ENCODE peak calls at places on chromosomes 3 and 15, in nine cellular contexts. E, Z, Y, B, I, F, N, P and X are unnamed samples. For H3K4me1, the result is how much of the 10 kb centered on the place peaks cover.

GRCh38 chr3:50190921-50191660 is at the start of gene GNAT1:
- DNase-seq in F (no peak), I (no peak), Z (no peak), N (no peak), B (no peak), E (no peak), P (no peak), Y (no peak), X (no peak)

GRCh38 chr3:8607285-8608040 is 37.1 kb downstream of the SSUH2 start:
- DNase-seq in P (peak), E (peak), B (no peak), F (no peak), N (no peak), I (no peak), Y (no peak), Z (peak), X (no peak)

GRCh38 chr3:195905970-195906864 is 2.1 kb downstream of the TNK2 start:
- DNase-seq in F (peak), B (no peak), Y (peak), Z (no peak), I (no peak), E (no peak), P (peak), N (no peak), X (no peak)

GRCh38 chr3:106635271-106635670 is 742.0 kb upstream of the CCDC54 start:
- DNase-seq in F (no peak), N (no peak), Z (no peak), I (no peak), B (peak), E (no peak), P (peak), Y (no peak), X (no peak)

GRCh38 chr3:60047426-60048200 is 997.8 kb upstream of the CFAP20DC start:
- DNase-seq in N (no peak), P (no peak), E (no peak), Z (no peak), I (no peak), F (no peak), Y (no peak), B (no peak), X (no peak)

GRCh38 chr3:101611023-101611422 is 37.0 kb downstream of the PCNP start:
- DNase-seq in Z (no peak), N (no peak), I (no peak), F (no peak), E (no peak), Y (no peak), B (no peak), P (no peak), X (no peak)

GRCh38 chr3:187943677-187944390 is 198.6 kb upstream of the BCL6 start:
- DNase-seq in Y (no peak), Z (no peak), I (no peak), E (no peak), P (peak), B (no peak), N (no peak), F (no peak), X (no peak)

GRCh38 chr3:129592362-129593150 is 13.9 kb downstream of the PLXND1 start:
- DNase-seq in E (no peak), B (peak), P (no peak), I (peak), Y (peak), F (peak), Z (peak), N (no peak), X (no peak)

GRCh38 chr3:53823026-53823955 is 22.9 kb downstream of the CHDH start:
- DNase-seq in B (no peak), N (no peak), E (peak), I (no peak), Z (no peak), Y (peak), F (peak), P (no peak), X (no peak)

GRCh38 chr3:189119947-189120346 is 51.8 kb upstream of the TPRG1 start:
- DNase-seq in Y (no peak), E (no peak), N (no peak), F (no peak), B (no peak), P (no peak), I (no peak), Z (no peak), X (no peak)

GRCh38 chr15:24878153-24878552 is 76.6 kb upstream of the SNRPN start:
- DNase-seq in B (no peak), N (peak), Z (peak), P (peak), I (peak), E (no peak), Y (no peak), F (peak), X (peak)

GRCh38 chr3:135100349-135100741 is 305.3 kb downstream of the EPHB1 start:
- DNase-seq in F (no peak), B (no peak), Y (no peak), P (no peak), I (no peak), N (no peak), Z (no peak), E (no peak), X (no peak)

GRCh38 chr15:51726302-51727073 is 11.0 kb downstream of the LYSMD2 start:
- DNase-seq in N (no peak), B (no peak), F (no peak), P (peak), Z (peak), I (no peak), Y (no peak), E (no peak), X (no peak)

GRCh38 chr3:1093216-1093615 is 392 bp downstream of the CNTN6 start:
- DNase-seq in Z (no peak), Y (no peak), B (no peak), P (no peak), N (no peak), F (no peak), E (no peak), I (no peak), X (no peak)

GRCh38 chr15:31974855-31975421 is 55.4 kb upstream of the CHRNA7 start:
- DNase-seq in Y (no peak), P (no peak), F (no peak), E (no peak), Z (no peak), B (peak), N (no peak), I (no peak), X (peak)

GRCh38 chr15:62988701-62989100 is 53.8 kb upstream of the TPM1 start:
- DNase-seq in F (no peak), I (no peak), Z (no peak), Y (no peak), P (no peak), N (no peak), E (no peak), B (no peak), X (no peak)

GRCh38 chr3:86988986-86989385 is 2.0 kb downstream of the VGLL3 start:
- DNase-seq in Z (no peak), B (no peak), Y (no peak), P (peak), I (no peak), F (no peak), E (no peak), N (no peak), X (no peak)

GRCh38 chr3:155549087-155549486 is 195.8 kb downstream of the PLCH1 start:
- DNase-seq in I (no peak), Y (no peak), B (no peak), N (no peak), Z (no peak), E (no peak), F (no peak), P (no peak), X (no peak)

GRCh38 chr3:175792245-175792644 is 933.1 kb downstream of the NAALADL2 start:
- DNase-seq in Z (no peak), F (no peak), I (no peak), E (no peak), N (no peak), Y (no peak), B (no peak), P (no peak), X (no peak)

GRCh38 chr3:164048451-164048850 is 1029.8 kb downstream of the SI start:
- DNase-seq in F (no peak), Y (no peak), P (no peak), E (no peak), B (no peak), I (no peak), N (no peak), Z (no peak), X (no peak)

GRCh38 chr15:57875347-57875746 is 168.8 kb downstream of the POLR2M start:
- DNase-seq in N (no peak), Z (no peak), F (no peak), E (no peak), I (no peak), Y (no peak), B (no peak), P (no peak), X (no peak)

DNA sequence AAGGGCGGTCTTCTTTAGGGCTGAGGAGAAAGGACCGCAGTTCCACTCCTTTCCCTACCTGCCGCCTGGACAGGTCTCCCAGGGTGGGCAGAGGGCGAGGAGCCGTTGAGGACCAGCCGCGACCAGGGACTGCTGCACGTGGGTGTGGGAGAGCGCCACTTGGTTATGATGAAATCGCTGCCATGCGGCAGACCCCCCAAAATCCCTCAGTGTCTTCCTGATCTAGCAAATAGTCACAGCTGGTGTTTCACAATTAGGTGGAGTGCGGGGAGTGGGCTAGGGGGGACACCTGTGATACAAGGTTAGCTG is 1.5 kb downstream of the C3orf80 start:
- DNase-seq in Z (no peak), Y (no peak), F (no peak), I (no peak), N (no peak), E (no peak), P (no peak), B (no peak), X (no peak)
- H3K4me3 ChIP-seq in Z (peak), Y (peak), F (no peak), I (peak), N (no peak), E (peak), P (no peak), B (no peak), X (no peak)

DNA sequence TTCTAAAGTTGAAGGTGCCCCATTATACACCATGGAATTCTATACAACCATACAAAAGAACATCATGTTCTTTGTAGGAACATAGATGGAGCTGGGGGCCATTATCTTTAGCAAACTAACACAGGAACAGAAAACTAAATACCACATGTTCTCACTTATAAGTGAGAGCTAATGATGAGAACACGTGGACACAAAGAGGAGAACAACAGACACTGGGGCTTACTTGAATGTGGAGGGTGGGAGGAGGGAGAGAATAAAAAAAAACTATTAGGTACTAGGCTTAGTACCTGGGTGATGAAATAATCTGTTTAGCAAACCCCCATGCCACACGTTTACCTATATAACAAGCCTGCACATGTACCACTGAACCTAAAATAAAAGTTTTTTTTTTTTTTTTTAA is 342.7 kb downstream of the PLCL2 start:
- DNase-seq in I (no peak), Z (no peak), F (no peak), Y (no peak), P (no peak), E (no peak), B (no peak), N (no peak), X (no peak)
- H3K4me1 ChIP-seq in I (under half), Z (under half), F (under half), Y (under half), P (under half), E (under half), B (under half), N (under half), X (under half)

GRCh38 chr15:93146601-93147000 is 57.6 kb upstream of the RGMA start:
- DNase-seq in E (no peak), P (no peak), Z (no peak), Y (no peak), I (no peak), F (no peak), B (no peak), N (no peak), X (no peak)

GRCh38 chr15:93152951-93153350 is 63.9 kb upstream of the RGMA start:
- DNase-seq in E (peak), N (no peak), Z (peak), P (peak), F (no peak), Y (no peak), I (no peak), B (no peak), X (no peak)

GRCh38 chr15:93152264-93152884 is 63.4 kb upstream of the RGMA start:
- DNase-seq in E (no peak), N (peak), P (no peak), I (no peak), F (no peak), B (peak), Z (no peak), Y (peak), X (peak)

GRCh38 chr15:93151488-93151887 is 62.5 kb upstream of the RGMA start:
- DNase-seq in N (no peak), F (no peak), B (no peak), Z (no peak), I (no peak), Y (no peak), E (no peak), P (peak), X (no peak)

GRCh38 chr15:93150910-93151309 is 61.9 kb upstream of the RGMA start:
- DNase-seq in N (no peak), I (no peak), B (no peak), Y (no peak), Z (peak), P (no peak), F (no peak), E (no peak), X (no peak)
- H3K27ac ChIP-seq in N (no peak), I (no peak), B (no peak), Y (no peak), Z (no peak), P (no peak), F (no peak), E (no peak), X (no peak)

GRCh38 chr3:184525337-184526157 is 36.0 kb upstream of the EPHB3 start:
- DNase-seq in I (no peak), Z (no peak), Y (peak), P (no peak), N (no peak), B (no peak), E (no peak), F (no peak), X (peak)

GRCh38 chr3:184526158-184526483 is 35.5 kb upstream of the EPHB3 start:
- DNase-seq in I (no peak), P (no peak), B (no peak), F (no peak), Y (no peak), Z (no peak), N (no peak), E (no peak), X (no peak)

GRCh38 chr3:184523825-184524615 is 37.6 kb upstream of the EPHB3 start:
- DNase-seq in I (no peak), Z (no peak), E (no peak), F (no peak), P (peak), B (no peak), N (no peak), Y (no peak), X (no peak)

DNA sequence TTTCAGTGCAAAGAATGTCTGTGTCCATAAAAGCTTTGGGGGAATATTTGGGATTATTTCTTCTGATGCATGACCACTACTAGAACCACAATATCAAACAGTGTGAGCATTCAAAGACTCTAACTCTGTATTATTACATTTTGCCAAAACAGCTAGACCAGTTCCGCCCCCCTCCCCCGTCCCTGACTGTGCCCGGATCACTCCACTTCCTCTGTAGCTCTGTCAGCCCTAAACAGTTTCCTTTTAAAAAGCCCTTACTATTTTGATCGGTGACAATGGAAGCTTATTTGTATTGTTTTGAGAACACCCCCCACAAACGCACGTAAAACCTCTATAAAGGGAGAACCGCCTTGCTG is 36.6 kb upstream of the EPHB3 start:
- DNase-seq in B (peak), E (no peak), F (no peak), Y (no peak), Z (peak), P (no peak), I (no peak), N (no peak), X (peak)
- H3K4me3 ChIP-seq in B (no peak), E (peak), F (no peak), Y (peak), Z (peak), P (peak), I (peak), N (peak), X (peak)

GRCh38 chr15:79987569-79987955 is 16.6 kb upstream of the BCL2A1 start:
- DNase-seq in Y (no peak), N (no peak), I (no peak), B (no peak), Z (no peak), E (no peak), F (no peak), P (no peak), X (no peak)
- H3K4me1 ChIP-seq in Y (under half), N (under half), I (under half), B (under half), Z (under half), E (under half), F (under half), P (under half), X (under half)